ENCODE peak calls at places on chromosomes 7 and 10, in five cellular contexts. L is AG09319, T is mesothelial cell of epicardium, R is epithelial cell of esophagus, H is transverse colon. I is an unnamed sample.

GRCh38 chr7:105538349-105538748 is 6.3 kb downstream of the RINT1 start:
- DNase-seq in L (no peak), T (no peak), R (no peak), H (no peak), I (no peak)

GRCh38 chr10:78408671-78409472 is 375.2 kb downstream of the RPS24 start:
- DNase-seq in L (no peak), T (no peak), R (no peak), H (peak), I (no peak)

GRCh38 chr7:122520961-122521555 is 177.9 kb downstream of the RNF133 start:
- DNase-seq in L (no peak), T (no peak), R (no peak), H (no peak), I (no peak)

GRCh38 chr10:72943498-72944234 is 10.9 kb downstream of the PLA2G12B start:
- DNase-seq in L (no peak), T (no peak), R (no peak), H (no peak), I (no peak)

GRCh38 chr10:3887404-3887803 is 102.4 kb upstream of the KLF6 start:
- DNase-seq in L (no peak), T (no peak), R (no peak), H (no peak), I (no peak)

GRCh38 chr10:130174343-130174742 is 38.2 kb downstream of the GLRX3 start:
- DNase-seq in L (no peak), T (no peak), R (no peak), H (no peak), I (no peak)

GRCh38 chr7:30564243-30564892 is 30.3 kb upstream of the GARS1 start:
- DNase-seq in L (peak), T (peak), R (peak), H (peak), I (peak)

GRCh38 chr10:103847909-103848468 is 7.4 kb downstream of the SH3PXD2A start:
- DNase-seq in L (no peak), T (no peak), R (no peak), H (no peak), I (no peak)

GRCh38 chr7:41652265-41652664 is 50.6 kb downstream of the INHBA start:
- DNase-seq in L (peak), T (no peak), R (no peak), H (no peak), I (no peak)

GRCh38 chr10:114684822-114685209 is 26.7 kb upstream of the ABLIM1 start:
- DNase-seq in L (no peak), T (no peak), R (peak), H (no peak), I (no peak)

GRCh38 chr10:71359364-71360046 is 37.2 kb upstream of the CDH23 start:
- DNase-seq in L (no peak), T (no peak), R (no peak), H (no peak), I (peak)

GRCh38 chr10:26987851-26988250 is 112.4 kb downstream of the ANKRD26 start:
- DNase-seq in L (no peak), T (no peak), R (peak), H (no peak), I (no peak)

GRCh38 chr7:98354511-98355249 is 46.2 kb downstream of the BAIAP2L1 start:
- DNase-seq in L (no peak), T (no peak), R (peak), H (peak), I (no peak)

GRCh38 chr10:4141471-4141870 is 356.5 kb upstream of the KLF6 start:
- DNase-seq in L (no peak), T (no peak), R (peak), H (no peak), I (no peak)

GRCh38 chr10:91680521-91680920 is 47.6 kb upstream of the PPP1R3C start:
- DNase-seq in L (no peak), T (no peak), R (no peak), H (no peak), I (no peak)

GRCh38 chr7:43462836-43463235 is 120.1 kb upstream of the STK17A start:
- DNase-seq in L (no peak), T (no peak), R (no peak), H (no peak), I (no peak)

GRCh38 chr10:88404133-88404532 is 179.0 kb downstream of the RNLS start:
- DNase-seq in L (no peak), T (no peak), R (no peak), H (no peak), I (no peak)

GRCh38 chr7:121960678-121961461 is 87.9 kb downstream of the PTPRZ1 start:
- DNase-seq in L (peak), T (no peak), R (peak), H (no peak), I (no peak)

GRCh38 chr10:94104316-94105060 is 110.8 kb downstream of the PLCE1 start:
- DNase-seq in L (no peak), T (no peak), R (peak), H (no peak), I (no peak)

GRCh38 chr7:572668-573495 is 53.2 kb upstream of the PDGFA start:
- DNase-seq in L (no peak), T (no peak), R (no peak), H (no peak), I (no peak)

GRCh38 chr10:112356686-112357085 is 17.2 kb upstream of the ACSL5 start:
- DNase-seq in L (no peak), T (no peak), R (no peak), H (no peak), I (no peak)

GRCh38 chr10:48526371-48526821 is 78.5 kb downstream of the ARHGAP22 start:
- DNase-seq in L (peak), T (no peak), R (peak), H (no peak), I (no peak)

GRCh38 chr10:110392860-110393732 is 88.4 kb upstream of the SMNDC1 start:
- DNase-seq in L (no peak), T (no peak), R (peak), H (peak), I (no peak)

GRCh38 chr7:116259156-116259555 is 48.8 kb downstream of the TES start:
- DNase-seq in L (no peak), T (no peak), R (no peak), H (no peak), I (no peak)

GRCh38 chr7:116265881-116266280 is 55.5 kb downstream of the TES start:
- DNase-seq in L (no peak), T (no peak), R (no peak), H (no peak), I (no peak)

GRCh38 chr7:116259821-116260440 is 49.6 kb downstream of the TES start:
- DNase-seq in L (no peak), T (no peak), R (peak), H (no peak), I (no peak)

GRCh38 chr7:116258734-116259133 is 48.4 kb downstream of the TES start:
- DNase-seq in L (peak), T (no peak), R (peak), H (no peak), I (peak)

GRCh38 chr7:116261904-116262303 is 51.6 kb downstream of the TES start:
- DNase-seq in L (no peak), T (no peak), R (peak), H (no peak), I (no peak)
- TF ChIP-seq CTCF in L (no peak), T (no peak), R (no peak), H (no peak), I (no peak)

DNA sequence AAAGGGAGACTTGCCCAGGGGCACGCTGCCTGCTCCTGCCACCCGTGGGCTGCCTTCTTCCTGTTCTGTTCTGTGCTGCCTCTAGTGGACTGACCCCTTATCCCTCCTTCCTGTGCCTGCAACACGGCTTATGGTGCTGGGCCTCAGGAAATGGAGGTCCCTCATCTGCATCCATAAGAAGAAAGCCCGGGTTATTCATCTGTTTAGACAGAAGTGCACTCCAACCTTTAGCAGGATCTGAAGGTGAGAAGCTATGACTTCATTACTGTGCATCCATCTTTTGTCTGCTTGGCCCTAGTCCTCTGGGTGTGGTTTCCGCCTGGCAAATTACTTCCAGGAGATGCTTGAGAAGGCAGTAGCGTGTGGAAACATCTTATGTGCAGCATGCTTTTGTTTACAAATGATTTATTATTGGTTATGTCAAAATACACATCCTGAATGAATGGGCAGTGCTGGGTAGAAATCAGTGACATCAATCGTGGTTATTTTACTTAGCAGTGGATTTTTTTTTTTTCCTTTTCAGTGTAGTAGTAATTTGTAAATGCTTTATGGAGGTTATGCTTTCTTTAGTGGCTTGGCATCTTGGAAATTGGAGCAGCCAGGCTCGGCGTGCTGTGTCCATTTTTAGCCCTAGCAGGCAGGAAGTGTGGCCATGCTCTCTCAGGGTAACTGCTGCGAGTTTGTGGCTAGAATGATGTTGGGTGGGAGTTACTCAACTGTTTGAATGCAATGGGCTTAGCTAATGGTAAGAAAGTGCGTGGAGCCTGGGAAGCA is 12.7 kb downstream of the PTPRE start:
- DNase-seq in L (peak), T (no peak), R (no peak), H (no peak), I (no peak)
- TF ChIP-seq CTCF in L (peak), T (no peak), R (peak), H (no peak), I (no peak)

GRCh38 chr7:134444198-134444960 is 14.5 kb downstream of the AKR1B1 start:
- DNase-seq in L (no peak), T (no peak), R (peak), H (no peak), I (no peak)
- TF ChIP-seq CTCF in L (no peak), T (no peak), R (peak), H (no peak), I (no peak)

DNA sequence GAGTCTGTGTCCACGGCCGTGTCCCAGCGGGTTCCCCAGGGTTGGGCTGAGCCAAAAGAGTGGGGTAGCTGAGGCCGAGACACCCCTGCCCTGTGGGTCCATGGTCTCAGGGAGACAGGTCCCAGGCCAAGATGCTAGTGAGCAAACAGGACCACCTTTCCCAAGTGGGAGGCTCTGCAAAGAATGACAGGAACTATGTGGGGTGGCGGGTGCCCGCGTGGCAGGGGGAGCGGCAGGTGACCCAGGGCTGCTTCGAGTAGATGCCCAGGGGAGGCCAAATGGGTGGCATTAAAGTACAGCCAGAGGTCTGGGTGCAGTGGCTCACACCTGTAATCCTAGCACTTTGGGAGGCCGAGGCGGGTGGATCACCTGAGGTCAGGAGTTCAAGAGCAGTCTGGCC is 18.2 kb downstream of the TTYH3 start:
- DNase-seq in L (no peak), T (no peak), R (no peak), H (no peak), I (no peak)
- TF ChIP-seq CTCF in L (no peak), T (no peak), R (no peak), H (no peak), I (no peak)

GRCh38 chr7:116728413-116728812 is 56.4 kb downstream of the MET start:
- DNase-seq in L (no peak), T (no peak), R (no peak), H (no peak), I (no peak)
- TF ChIP-seq CTCF in L (no peak), T (no peak), R (no peak), H (no peak), I (no peak)

DNA sequence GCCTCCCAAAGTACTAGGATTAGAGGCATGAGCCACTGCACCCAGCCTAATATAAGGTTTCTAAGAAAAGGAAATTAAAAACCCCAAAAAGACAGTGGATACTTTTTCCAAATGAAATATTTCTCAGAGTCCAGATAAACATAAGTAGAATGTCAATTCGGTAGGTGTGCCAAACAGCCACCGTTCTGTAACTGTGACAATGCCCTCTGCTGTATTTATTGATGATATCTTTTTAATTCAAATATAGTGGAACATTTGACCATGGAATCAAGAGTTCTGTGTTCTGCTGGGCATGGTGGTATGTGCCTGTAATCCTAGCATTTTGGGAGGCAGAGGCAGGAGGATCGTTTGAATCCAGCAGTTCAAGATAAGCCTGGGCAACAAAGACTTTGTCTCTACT is 28.8 kb upstream of the ZRANB1 start:
- DNase-seq in L (no peak), T (no peak), R (no peak), H (no peak), I (no peak)
- TF ChIP-seq CTCF in L (no peak), T (no peak), R (no peak), H (no peak), I (no peak)

GRCh38 chr10:15748137-15748536 is 28.4 kb upstream of the ITGA8 start:
- DNase-seq in L (no peak), T (no peak), R (no peak), H (peak), I (no peak)
- TF ChIP-seq CTCF in L (no peak), T (no peak), R (no peak), H (no peak), I (no peak)

DNA sequence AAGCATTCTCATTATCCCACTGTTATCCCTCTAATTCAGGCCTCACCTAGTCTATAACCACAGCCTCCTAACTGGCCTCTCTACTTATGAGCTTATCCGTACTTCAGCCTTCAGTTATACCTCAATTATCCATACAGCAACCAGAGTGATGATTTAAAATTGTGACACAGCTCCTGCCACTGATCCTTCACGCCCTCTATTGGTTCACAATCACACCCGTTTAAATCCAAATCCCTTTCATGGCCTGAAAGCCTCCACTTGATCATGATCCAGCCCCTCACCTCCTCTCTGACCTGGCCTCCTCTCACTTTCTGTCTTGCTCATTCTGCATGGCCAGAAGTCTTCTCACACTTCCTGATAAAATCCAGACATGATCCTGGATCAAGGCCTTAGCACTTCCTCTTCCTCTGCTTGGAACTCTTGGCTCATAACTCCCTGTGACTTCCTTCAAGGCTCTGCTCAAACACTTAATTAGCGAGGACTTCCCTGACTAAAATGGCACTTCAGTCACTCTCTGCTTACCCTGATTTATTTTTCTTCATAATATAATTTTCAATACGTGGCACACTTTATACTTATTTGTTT is 19.0 kb upstream of the TMEM26 start:
- DNase-seq in L (no peak), T (no peak), R (no peak), H (no peak), I (no peak)
- TF ChIP-seq CTCF in L (no peak), T (no peak), R (no peak), H (no peak), I (no peak)

GRCh38 chr7:39810204-39810642 is 139.8 kb upstream of the CDK13 start:
- DNase-seq in L (no peak), T (no peak), R (peak), H (no peak), I (no peak)

GRCh38 chr7:39816462-39817065 is 133.5 kb upstream of the CDK13 start:
- DNase-seq in L (no peak), T (no peak), R (no peak), H (no peak), I (no peak)

GRCh38 chr7:39811161-39811614 is 138.9 kb upstream of the CDK13 start:
- DNase-seq in L (no peak), T (peak), R (peak), H (no peak), I (no peak)

GRCh38 chr7:39810710-39811109 is 139.3 kb upstream of the CDK13 start:
- DNase-seq in L (no peak), T (no peak), R (peak), H (no peak), I (no peak)
- TF ChIP-seq CTCF in L (no peak), T (no peak), R (no peak), H (no peak), I (no peak)

I was measured in GM10248.